ENCODE peak calls at places on chromosomes 6 and 20, in four cellular contexts. H, W, G and V are unnamed samples.

GRCh38 chr6:25369043-25369442 is 89.9 kb downstream of the CARMIL1 start:
- DNase-seq in H (no peak), W (no peak), G (no peak), V (no peak)

GRCh38 chr20:38640486-38640885 is 38.9 kb downstream of the ARHGAP40 start:
- DNase-seq in H (no peak), W (no peak), G (no peak), V (no peak)

GRCh38 chr6:149221774-149222070 is 95.8 kb upstream of the TAB2 start:
- DNase-seq in H (no peak), W (no peak), G (no peak), V (no peak)

GRCh38 chr6:24910850-24911712 is 24.7 kb downstream of the RIPOR2 start:
- DNase-seq in H (peak), W (peak), G (no peak), V (peak)

GRCh38 chr6:80454197-80454596 is 347.7 kb downstream of the BCKDHB start:
- DNase-seq in H (no peak), W (no peak), G (peak), V (peak)

GRCh38 chr6:42028234-42029061 is 21.9 kb upstream of the TAF8 start:
- DNase-seq in H (no peak), W (no peak), G (no peak), V (no peak)

GRCh38 chr6:119112856-119113530 is 34.5 kb upstream of the FAM184A start:
- DNase-seq in H (no peak), W (no peak), G (no peak), V (no peak)

GRCh38 chr6:110799655-110800054 is 15.6 kb downstream of the CDK19 start:
- DNase-seq in H (no peak), W (no peak), G (no peak), V (no peak)

GRCh38 chr6:73264446-73264845 is 1.4 kb upstream of the KHDC1 start:
- DNase-seq in H (no peak), W (no peak), G (no peak), V (no peak)

GRCh38 chr6:7176208-7176607 is 68.4 kb downstream of the RREB1 start:
- DNase-seq in H (no peak), W (no peak), G (no peak), V (no peak)

GRCh38 chr6:99186417-99186816 is 163.1 kb downstream of the FAXC start:
- DNase-seq in H (no peak), W (no peak), G (no peak), V (no peak)

GRCh38 chr6:4055420-4056041 is 23.4 kb downstream of the FAM217A start:
- DNase-seq in H (no peak), W (peak), G (peak), V (peak)

GRCh38 chr6:33691456-33692077 is 19.9 kb downstream of the UQCC2 start:
- DNase-seq in H (no peak), W (no peak), G (no peak), V (no peak)

GRCh38 chr20:31707994-31708744 is 14.5 kb downstream of the BCL2L1 start:
- DNase-seq in H (no peak), W (peak), G (no peak), V (peak)

GRCh38 chr6:83215131-83216047 is 22.2 kb downstream of the RWDD2A start:
- DNase-seq in H (peak), W (peak), G (peak), V (peak)

GRCh38 chr6:160036790-160037206 is 67.9 kb downstream of the IGF2R start:
- DNase-seq in H (no peak), W (no peak), G (peak), V (no peak)

GRCh38 chr6:132399376-132400074 is 1.8 kb downstream of the MOXD1 start:
- DNase-seq in H (no peak), W (no peak), G (no peak), V (no peak)

GRCh38 chr6:36688534-36689075 is 9.0 kb upstream of the RAB44 start:
- DNase-seq in H (no peak), W (no peak), G (no peak), V (no peak)

GRCh38 chr6:106886922-106887797 is 87.4 kb downstream of the CD24 start:
- DNase-seq in H (no peak), W (no peak), G (no peak), V (no peak)

GRCh38 chr6:110488606-110489005 is 12.2 kb upstream of the SLC22A16 start:
- DNase-seq in H (no peak), W (no peak), G (no peak), V (no peak)

GRCh38 chr6:35259946-35260626 is 551 bp downstream of the ZNF76 start:
- DNase-seq in H (peak), W (peak), G (no peak), V (peak)

GRCh38 chr6:52221302-52221701 is 23.0 kb downstream of the IL17F start:
- DNase-seq in H (no peak), W (no peak), G (no peak), V (no peak)

GRCh38 chr20:22339091-22339881 is 245.1 kb downstream of the FOXA2 start:
- DNase-seq in H (peak), W (peak), G (no peak), V (peak)

GRCh38 chr6:30152019-30152673 is 8.9 kb downstream of the TRIM10 start:
- DNase-seq in H (no peak), W (no peak), G (no peak), V (no peak)

GRCh38 chr6:107102414-107102805 is 12.9 kb downstream of the BEND3 start:
- DNase-seq in H (no peak), W (no peak), G (no peak), V (no peak)

GRCh38 chr20:37494796-37495195 is 26.3 kb upstream of the NNAT start:
- DNase-seq in H (no peak), W (no peak), G (no peak), V (no peak)

GRCh38 chr20:24208652-24209051 is 220.1 kb upstream of the GGTLC1 start:
- DNase-seq in H (peak), W (no peak), G (no peak), V (no peak)

GRCh38 chr6:42162812-42163211 is 10.4 kb upstream of the GUCA1A start:
- DNase-seq in H (no peak), W (no peak), G (no peak), V (no peak)

GRCh38 chr6:100905067-100905466 is 23.9 kb upstream of the ASCC3 start:
- DNase-seq in H (no peak), W (no peak), G (no peak), V (no peak)